ENCODE peak calls at places on chromosomes 3 and 15, in four cellular contexts. One of them, this sample, is unnamed.

GRCh38 chr3:165669967-165670366 is 167.3 kb downstream of the BCHE start:
- DNase-seq in HepG2: no peak
- DNase-seq in K562: no peak
- DNase-seq in A549: no peak
- DNase-seq in this sample: no peak

GRCh38 chr15:98597666-98598065 is 50.7 kb upstream of the IGF1R start:
- DNase-seq in HepG2: no peak
- DNase-seq in K562: no peak
- DNase-seq in A549: no peak
- DNase-seq in this sample: no peak

GRCh38 chr3:12750223-12750622 is 8.8 kb downstream of the TMEM40 start:
- DNase-seq in HepG2: peak; percentile 31
- DNase-seq in K562: peak; percentile 59
- DNase-seq in A549: no peak
- DNase-seq in this sample: no peak

GRCh38 chr15:39594056-39594763 is 13.3 kb downstream of the THBS1 start:
- DNase-seq in HepG2: no peak
- DNase-seq in K562: no peak
- DNase-seq in A549: no peak
- DNase-seq in this sample: no peak

GRCh38 chr3:108404409-108404808 is 106.0 kb downstream of the MYH15 start:
- DNase-seq in HepG2: no peak
- DNase-seq in K562: no peak
- DNase-seq in A549: no peak
- DNase-seq in this sample: no peak

GRCh38 chr3:88003115-88003755 is 55.6 kb downstream of the CGGBP1 start:
- DNase-seq in HepG2: peak; percentile 32
- DNase-seq in K562: peak; percentile 12
- DNase-seq in A549: peak; percentile 25
- DNase-seq in this sample: no peak

GRCh38 chr3:21330293-21330692 is 420.7 kb downstream of the ZNF385D start:
- DNase-seq in HepG2: no peak
- DNase-seq in K562: no peak
- DNase-seq in A549: no peak
- DNase-seq in this sample: peak; percentile 9

GRCh38 chr3:126460386-126460785 is 15.3 kb downstream of the ZXDC start:
- DNase-seq in HepG2: no peak
- DNase-seq in K562: no peak
- DNase-seq in A549: no peak
- DNase-seq in this sample: no peak

GRCh38 chr3:194715022-194715800 is 29.5 kb downstream of the FAM43A start:
- DNase-seq in HepG2: no peak
- DNase-seq in K562: no peak
- DNase-seq in A549: no peak
- DNase-seq in this sample: no peak

GRCh38 chr3:30768703-30769550 is 125.5 kb downstream of the GADL1 start:
- DNase-seq in HepG2: peak; percentile 45
- DNase-seq in K562: peak; percentile 43
- DNase-seq in A549: peak; percentile 43
- DNase-seq in this sample: no peak

GRCh38 chr3:49199244-49199899 is 28.0 kb downstream of the KLHDC8B start:
- DNase-seq in HepG2: no peak
- DNase-seq in K562: no peak
- DNase-seq in A549: no peak
- DNase-seq in this sample: no peak

GRCh38 chr3:101950510-101950909 is 101.2 kb downstream of the NFKBIZ start:
- DNase-seq in HepG2: no peak
- DNase-seq in K562: no peak
- DNase-seq in A549: no peak
- DNase-seq in this sample: peak; percentile 87

GRCh38 chr15:49239105-49239504 is 69.1 kb downstream of the GALK2 start:
- DNase-seq in HepG2: no peak
- DNase-seq in K562: no peak
- DNase-seq in A549: no peak
- DNase-seq in this sample: no peak

GRCh38 chr3:143901105-143901504 is 52.8 kb upstream of the SLC9A9 start:
- DNase-seq in HepG2: no peak
- DNase-seq in K562: no peak
- DNase-seq in A549: no peak
- DNase-seq in this sample: no peak

GRCh38 chr3:98731720-98732238 is 31.4 kb upstream of the ST3GAL6 start:
- DNase-seq in HepG2: peak; percentile 73
- DNase-seq in K562: no peak
- DNase-seq in A549: no peak
- DNase-seq in this sample: no peak

GRCh38 chr3:126022741-126023359 is 53.9 kb downstream of the ROPN1B start:
- DNase-seq in HepG2: no peak
- DNase-seq in K562: no peak
- DNase-seq in A549: no peak
- DNase-seq in this sample: no peak

GRCh38 chr15:99096173-99096893 is 8.5 kb upstream of the SYNM start:
- DNase-seq in HepG2: no peak
- DNase-seq in K562: no peak
- DNase-seq in A549: no peak
- DNase-seq in this sample: no peak

GRCh38 chr3:171156455-171157005 is 130.0 kb upstream of the SLC2A2 start:
- DNase-seq in HepG2: peak; percentile 15
- DNase-seq in K562: no peak
- DNase-seq in A549: no peak
- DNase-seq in this sample: no peak

GRCh38 chr3:192130534-192131132 is 596.7 kb downstream of the FGF12 start:
- DNase-seq in HepG2: peak; percentile 42
- DNase-seq in K562: peak; percentile 12
- DNase-seq in A549: peak; percentile 5
- DNase-seq in this sample: peak; percentile 13

GRCh38 chr3:99659965-99660364 is 21.6 kb downstream of the COL8A1 start:
- DNase-seq in HepG2: no peak
- DNase-seq in K562: no peak
- DNase-seq in A549: no peak
- DNase-seq in this sample: no peak

GRCh38 chr3:186939536-186939935 is 9.2 kb downstream of the ST6GAL1 start:
- DNase-seq in HepG2: no peak
- DNase-seq in K562: no peak
- DNase-seq in A549: no peak
- DNase-seq in this sample: no peak

GRCh38 chr15:43513550-43513949 is 3.9 kb upstream of the MAP1A start:
- DNase-seq in HepG2: no peak
- DNase-seq in K562: no peak
- DNase-seq in A549: no peak
- DNase-seq in this sample: no peak

GRCh38 chr3:155712008-155712407 is 32.9 kb downstream of the PLCH1 start:
- DNase-seq in HepG2: no peak
- DNase-seq in K562: no peak
- DNase-seq in A549: no peak
- DNase-seq in this sample: peak; percentile 21

GRCh38 chr3:183410280-183410679 is 18.1 kb downstream of the MCF2L2 start:
- DNase-seq in HepG2: no peak
- DNase-seq in K562: peak; percentile 38
- DNase-seq in A549: no peak
- DNase-seq in this sample: no peak

GRCh38 chr3:81743096-81744025 is 18.1 kb downstream of the GBE1 start:
- DNase-seq in HepG2: no peak
- DNase-seq in K562: peak; percentile 25
- DNase-seq in A549: peak; percentile 63
- DNase-seq in this sample: no peak

GRCh38 chr3:62134061-62134496 is 239.3 kb downstream of the FEZF2 start:
- DNase-seq in HepG2: no peak
- DNase-seq in K562: no peak
- DNase-seq in A549: no peak
- DNase-seq in this sample: no peak

GRCh38 chr15:88805031-88805780 is 2.0 kb downstream of the ACAN start:
- DNase-seq in HepG2: no peak
- DNase-seq in K562: no peak
- DNase-seq in A549: no peak
- DNase-seq in this sample: no peak

GRCh38 chr15:60835974-60836373 is 357.0 kb upstream of the ICE2 start:
- DNase-seq in HepG2: no peak
- DNase-seq in K562: no peak
- DNase-seq in A549: no peak
- DNase-seq in this sample: no peak

GRCh38 chr3:50241163-50241562 is 5.2 kb downstream of the GNAI2 start:
- DNase-seq in HepG2: no peak
- DNase-seq in K562: no peak
- DNase-seq in A549: no peak
- DNase-seq in this sample: no peak

GRCh38 chr3:24264748-24265158 is 229.9 kb downstream of the THRB start:
- DNase-seq in HepG2: peak; percentile 53
- DNase-seq in K562: peak; percentile 81
- DNase-seq in A549: peak; percentile 49
- DNase-seq in this sample: no peak

GRCh38 chr3:59065240-59065639 is 15.4 kb upstream of the CFAP20DC start:
- DNase-seq in HepG2: no peak
- DNase-seq in K562: no peak
- DNase-seq in A549: no peak
- DNase-seq in this sample: no peak

GRCh38 chr3:48858709-48859108 is 11.0 kb upstream of the PRKAR2A start:
- DNase-seq in HepG2: no peak
- DNase-seq in K562: no peak
- DNase-seq in A549: no peak
- DNase-seq in this sample: no peak

GRCh38 chr3:567488-568173 is 371.1 kb downstream of the CHL1 start:
- DNase-seq in HepG2: no peak
- DNase-seq in K562: no peak
- DNase-seq in A549: no peak
- DNase-seq in this sample: no peak
- TF ChIP-seq CHD4 in HepG2: no peak
- TF ChIP-seq CHD4 in K562: no peak
- TF ChIP-seq CHD4 in A549: no peak
- TF ChIP-seq CHD4 in this sample: no peak

DNA sequence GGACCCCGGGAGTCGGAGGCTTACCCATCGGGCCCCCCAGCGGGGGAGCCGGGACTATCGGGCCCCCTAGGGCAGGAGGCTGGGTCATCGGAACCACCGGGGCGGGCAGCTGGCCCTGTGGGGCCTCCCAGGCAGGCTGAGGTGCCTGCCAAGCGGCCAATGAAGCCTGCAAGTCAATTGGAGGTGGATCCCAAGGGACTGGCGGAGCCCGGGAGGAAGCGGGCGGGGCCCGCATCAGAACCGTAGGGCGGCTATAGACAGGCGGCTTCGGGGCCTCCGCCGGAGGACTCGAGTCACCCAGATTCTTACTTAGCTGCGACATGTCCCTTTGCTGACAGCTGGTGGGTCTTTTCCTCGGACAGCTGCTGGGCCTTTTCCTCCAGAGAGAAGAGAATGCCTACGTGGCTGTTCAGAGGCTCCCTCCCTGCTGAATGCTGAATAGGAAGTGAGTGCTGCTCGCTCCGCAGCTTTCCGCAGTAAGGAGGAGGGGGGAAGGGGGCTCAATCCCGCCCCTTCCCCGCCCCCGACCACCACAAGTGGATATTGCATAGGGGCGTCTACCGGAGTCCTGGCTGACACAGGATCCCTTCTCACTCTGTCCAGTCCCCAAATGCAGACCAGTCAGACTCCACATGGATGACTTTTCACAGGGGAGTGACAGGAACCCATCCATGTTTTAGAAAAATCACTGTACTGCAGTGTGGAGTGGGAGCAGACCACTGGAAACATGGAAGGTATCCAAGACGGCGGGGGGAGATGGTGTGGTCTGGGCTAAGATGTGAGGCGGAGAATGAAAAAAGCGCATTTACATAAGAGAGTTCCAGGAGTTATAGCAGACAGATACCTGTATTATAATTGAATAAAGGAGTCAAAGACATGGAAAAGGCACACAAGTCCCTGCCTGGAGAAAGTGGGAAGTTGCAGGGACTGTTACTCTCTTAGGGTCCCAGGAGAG is at the start of gene MAGEL2:
- DNase-seq in HepG2: no peak
- DNase-seq in K562: no peak
- DNase-seq in A549: no peak
- DNase-seq in this sample: no peak
- TF ChIP-seq POLR2A in HepG2: no peak
- TF ChIP-seq POLR2A in K562: no peak
- TF ChIP-seq POLR2A in A549: no peak
- TF ChIP-seq POLR2A in this sample: no peak

GRCh38 chr3:67460841-67461240 is 193.6 kb downstream of the SUCLG2 start:
- DNase-seq in HepG2: no peak
- DNase-seq in K562: no peak
- DNase-seq in A549: no peak
- DNase-seq in this sample: no peak

GRCh38 chr3:67461667-67462142 is 192.7 kb downstream of the SUCLG2 start:
- DNase-seq in HepG2: no peak
- DNase-seq in K562: no peak
- DNase-seq in A549: no peak
- DNase-seq in this sample: no peak

GRCh38 chr3:67462185-67462584 is 192.2 kb downstream of the SUCLG2 start:
- DNase-seq in HepG2: no peak
- DNase-seq in K562: no peak
- DNase-seq in A549: no peak
- DNase-seq in this sample: no peak

GRCh38 chr3:67459796-67460195 is 194.6 kb downstream of the SUCLG2 start:
- DNase-seq in HepG2: no peak
- DNase-seq in K562: no peak
- DNase-seq in A549: no peak
- DNase-seq in this sample: no peak

DNA sequence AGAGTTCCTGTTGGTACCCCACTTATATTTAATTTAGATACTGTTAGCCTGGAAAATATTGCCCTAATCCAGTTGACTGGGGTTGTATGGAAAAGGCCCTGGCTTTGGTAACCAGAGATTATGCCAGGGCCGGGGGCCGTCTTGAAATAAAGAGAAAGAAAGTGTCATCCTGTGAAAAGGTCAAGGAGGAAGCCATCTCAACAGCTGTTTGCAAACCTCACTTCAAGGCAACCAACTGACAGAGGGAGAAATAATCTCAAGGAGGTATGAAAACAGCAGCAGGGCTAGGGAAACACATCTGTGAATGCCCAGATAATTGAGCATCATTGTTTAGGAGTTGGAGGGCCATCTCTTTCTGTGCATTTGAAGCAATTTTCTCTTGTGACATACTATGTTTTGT is 190.8 kb downstream of the SUCLG2 start:
- DNase-seq in HepG2: no peak
- DNase-seq in K562: no peak
- DNase-seq in A549: no peak
- DNase-seq in this sample: no peak
- TF ChIP-seq EP300 in HepG2: no peak
- TF ChIP-seq EP300 in K562: no peak
- TF ChIP-seq EP300 in A549: no peak
- TF ChIP-seq EP300 in this sample: no peak

DNA sequence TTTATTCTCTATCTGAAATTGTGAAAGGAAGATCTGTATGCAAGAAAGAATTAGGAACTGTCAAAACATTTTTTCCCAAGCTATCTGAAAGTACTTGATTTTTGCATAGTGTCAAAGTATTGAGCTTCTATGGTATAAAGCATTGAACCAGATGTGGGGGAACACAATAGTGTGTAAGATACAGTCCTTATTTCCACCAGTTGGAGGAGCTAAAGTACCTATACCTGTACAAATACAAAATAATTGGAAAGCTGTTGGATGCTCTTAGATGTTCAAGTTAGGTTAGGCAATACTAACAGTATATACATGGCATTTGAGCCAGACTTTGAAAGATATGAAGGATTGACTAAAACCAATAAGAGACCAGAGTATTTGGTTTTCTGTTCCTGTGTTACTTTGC is 148.4 kb downstream of the B3GALNT1 start:
- DNase-seq in HepG2: peak; percentile 8
- DNase-seq in K562: no peak
- DNase-seq in A549: no peak
- DNase-seq in this sample: no peak
- TF ChIP-seq CHD4 in HepG2: no peak
- TF ChIP-seq CHD4 in K562: no peak
- TF ChIP-seq CHD4 in A549: no peak
- TF ChIP-seq CHD4 in this sample: no peak

This sample was measured in GM12878.